ENCODE peak calls at places on chromosomes 13 and 19, in four cellular contexts. C, W, F and B are unnamed samples.

GRCh38 chr13:82772802-82773201 is 1109.5 kb downstream of the SLITRK1 start:
- DNase-seq in C (no peak), W (no peak), F (no peak), B (no peak)

GRCh38 chr19:6228523-6229215 is 51.1 kb downstream of the MLLT1 start:
- DNase-seq in C (no peak), W (no peak), F (no peak), B (peak)

GRCh38 chr13:114017028-114017630 is 43.3 kb upstream of the C13orf46 start:
- DNase-seq in C (no peak), W (no peak), F (no peak), B (no peak)

GRCh38 chr19:925912-926594 is at the start of gene ARID3A:
- DNase-seq in C (peak), W (no peak), F (peak), B (no peak)

GRCh38 chr19:6065685-6066365 is 44.5 kb downstream of the RFX2 start:
- DNase-seq in C (no peak), W (no peak), F (peak), B (peak)

GRCh38 chr13:24307211-24308067 is 1.9 kb upstream of the C1QTNF9 start:
- DNase-seq in C (no peak), W (no peak), F (no peak), B (no peak)

GRCh38 chr19:12660980-12661379 is 5.6 kb downstream of the MAN2B1 start:
- DNase-seq in C (no peak), W (no peak), F (no peak), B (no peak)

GRCh38 chr19:5951338-5951861 is 26.5 kb downstream of the RANBP3 start:
- DNase-seq in C (peak), W (no peak), F (no peak), B (no peak)

GRCh38 chr13:36341718-36342117 is 4.5 kb downstream of the SPART start:
- DNase-seq in C (no peak), W (no peak), F (no peak), B (no peak)

GRCh38 chr19:57559008-57559403 is 657 bp downstream of the ZNF550 start:
- DNase-seq in C (peak), W (no peak), F (peak), B (no peak)

GRCh38 chr13:60047943-60048342 is 115.8 kb downstream of the DIAPH3 start:
- DNase-seq in C (no peak), W (no peak), F (no peak), B (no peak)

GRCh38 chr13:84446972-84447700 is 564.9 kb upstream of the SLITRK1 start:
- DNase-seq in C (no peak), W (no peak), F (no peak), B (peak)

GRCh38 chr13:25046985-25047660 is 48.8 kb upstream of the PABPC3 start:
- DNase-seq in C (no peak), W (no peak), F (peak), B (no peak)

GRCh38 chr13:53501387-53501786 is 472.8 kb downstream of the OLFM4 start:
- DNase-seq in C (no peak), W (no peak), F (no peak), B (no peak)

GRCh38 chr19:41420101-41420880 is 6.9 kb downstream of the B3GNT8 start:
- DNase-seq in C (no peak), W (peak), F (no peak), B (no peak)

GRCh38 chr19:19628499-19629134 is 597 bp upstream of the LPAR2 start:
- DNase-seq in C (no peak), W (no peak), F (peak), B (no peak)

DNA sequence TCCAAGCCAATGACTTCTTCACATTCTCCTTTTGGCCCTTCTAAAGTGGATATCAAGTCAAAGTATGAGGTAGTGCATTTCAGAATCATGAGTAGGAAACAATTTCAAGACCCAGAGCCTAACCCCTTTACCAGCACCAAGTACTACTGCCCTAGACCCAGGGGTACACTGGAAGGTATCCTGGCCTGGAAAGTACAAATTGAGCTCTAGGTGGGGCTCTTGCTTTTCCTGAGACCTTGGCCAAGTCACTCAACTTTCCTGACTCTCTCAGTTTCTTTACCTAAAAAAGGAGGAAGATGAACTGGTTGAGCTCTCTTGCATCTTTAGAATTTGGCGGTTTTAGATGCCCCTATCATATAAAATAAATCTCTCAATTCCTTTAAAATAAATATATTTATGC is 204.7 kb downstream of the FGF14 start:
- DNase-seq in C (no peak), W (no peak), F (no peak), B (no peak)
- TF ChIP-seq CTCF in C (peak), W (no peak), F (no peak), B (peak)

GRCh38 chr19:48954595-48955307 is at the start of gene BAX:
- DNase-seq in C (peak), W (peak), F (peak), B (peak)
- TF ChIP-seq CTCF in C (no peak), W (peak), F (no peak), B (peak)

GRCh38 chr19:38527466-38528136 is 90.2 kb downstream of the MAP4K1 start:
- DNase-seq in C (peak), W (no peak), F (no peak), B (no peak)
- TF ChIP-seq CTCF in C (no peak), W (no peak), F (no peak), B (no peak)

DNA sequence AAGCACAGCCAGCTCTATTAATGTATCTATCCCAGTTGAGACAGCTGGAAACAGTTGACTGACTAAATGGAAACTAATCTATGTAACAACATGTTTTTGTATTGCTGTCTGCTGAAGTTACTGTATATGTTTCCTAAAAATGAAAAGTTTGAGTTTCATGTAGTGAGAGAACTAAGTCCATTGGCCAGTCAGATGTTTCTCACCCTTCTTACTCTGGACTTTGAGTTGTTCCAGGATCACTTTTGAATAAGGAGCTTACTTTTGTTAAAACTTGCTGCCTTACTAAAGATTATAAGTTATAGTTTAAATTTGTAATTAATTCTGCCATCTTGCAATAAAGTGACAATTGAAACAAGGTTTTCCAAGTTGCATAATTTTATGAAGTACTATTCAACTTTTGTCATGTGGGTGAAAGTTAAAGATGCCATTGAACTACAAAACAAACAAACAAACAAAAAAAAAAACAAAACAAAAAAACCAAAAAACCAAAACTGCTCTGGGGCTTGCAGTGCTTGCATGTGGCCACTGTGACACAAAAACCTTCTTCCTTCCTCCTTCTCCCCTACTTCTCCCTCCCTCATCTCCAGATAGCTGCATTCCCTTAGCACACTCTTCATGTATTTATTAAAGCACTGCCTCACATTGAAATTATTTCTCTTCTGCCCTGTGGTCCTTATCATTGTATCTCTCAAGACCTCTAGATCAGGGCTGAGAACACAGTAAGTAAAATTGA is 15.3 kb downstream of the WDFY2 start:
- DNase-seq in C (no peak), W (no peak), F (no peak), B (no peak)
- TF ChIP-seq CTCF in C (peak), W (no peak), F (no peak), B (peak)

GRCh38 chr19:29779921-29780320 is 31.9 kb upstream of the CCNE1 start:
- DNase-seq in C (peak), W (no peak), F (no peak), B (no peak)
- TF ChIP-seq CTCF in C (peak), W (no peak), F (no peak), B (no peak)

DNA sequence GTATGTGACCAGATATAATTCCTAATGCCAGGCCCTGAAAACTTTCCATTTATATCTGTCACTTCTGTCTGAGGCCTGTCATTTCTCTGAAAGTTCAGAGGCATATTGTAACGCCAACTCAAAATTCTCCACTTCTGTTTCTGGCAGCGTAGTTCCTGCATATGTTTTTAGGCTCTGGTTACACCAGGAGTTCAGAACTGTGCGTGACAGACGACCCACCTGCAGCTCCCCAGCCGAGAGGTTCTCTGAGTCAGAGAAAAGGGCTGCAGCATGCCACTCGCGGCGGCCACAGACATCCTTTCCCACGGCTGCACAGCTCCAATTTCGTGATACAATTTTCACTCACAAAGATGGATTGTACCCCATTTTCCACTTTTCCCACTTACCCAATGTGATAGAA is 308.3 kb downstream of the LIG4 start:
- DNase-seq in C (no peak), W (no peak), F (no peak), B (no peak)
- TF ChIP-seq CTCF in C (no peak), W (no peak), F (no peak), B (no peak)